ENCODE peak calls at places on chromosomes 1 and 21, in four cellular contexts. H is neuronal stem cell, G is hepatocyte, Q is A549. L is an unnamed sample.

GRCh38 chr1:111481387-111482221 is 7.8 kb downstream of the C1orf162 start:
- DNase-seq in Q (peak; percentile 43), H (peak; percentile 51), G (peak; percentile 86), L (peak; percentile 86)

GRCh38 chr1:119674110-119674509 is 26.0 kb upstream of the ZNF697 start:
- DNase-seq in G (no peak), H (no peak), Q (no peak), L (peak; percentile 16)

GRCh38 chr1:163528710-163529348 is 207.1 kb downstream of the NUF2 start:
- DNase-seq in G (peak; percentile 42), Q (peak; percentile 29), H (no peak), L (peak; percentile 50)

GRCh38 chr21:31030367-31031106 is 7.7 kb downstream of the KRTAP19-8 start:
- DNase-seq in G (no peak), Q (no peak), H (no peak), L (no peak)

GRCh38 chr1:110798691-110799256 is 74.2 kb upstream of the CD53 start:
- DNase-seq in H (no peak), Q (no peak), G (no peak), L (no peak)

GRCh38 chr21:44484498-44485253 is 29.4 kb downstream of the LRRC3 start:
- DNase-seq in G (no peak), H (no peak), Q (no peak), L (no peak)

GRCh38 chr1:221812905-221813597 is 71.2 kb upstream of the DUSP10 start:
- DNase-seq in G (no peak), Q (no peak), H (no peak), L (no peak)

GRCh38 chr1:171446396-171446795 is 38.9 kb upstream of the PRRC2C start:
- DNase-seq in H (no peak), G (no peak), Q (no peak), L (no peak)

GRCh38 chr1:180912211-180912800 is 391 bp upstream of the KIAA1614 start:
- DNase-seq in Q (no peak), H (peak; percentile 68), G (peak; percentile 60), L (peak; percentile 72)

GRCh38 chr1:170967042-170967910 is 31.9 kb downstream of the MROH9 start:
- DNase-seq in G (peak; percentile 63), Q (peak; percentile 33), H (peak; percentile 18), L (peak; percentile 53)

GRCh38 chr21:44925027-44925755 is 4.5 kb upstream of the ITGB2 start:
- DNase-seq in H (no peak), Q (no peak), G (no peak), L (peak; percentile 69)

GRCh38 chr1:2353215-2353906 is 38.0 kb downstream of the MORN1 start:
- DNase-seq in H (no peak), G (no peak), Q (no peak), L (no peak)

GRCh38 chr1:118692143-118692542 is 296.0 kb downstream of the TBX15 start:
- DNase-seq in Q (no peak), H (no peak), G (no peak), L (no peak)

GRCh38 chr21:45403825-45404725 is 890 bp upstream of the COL18A1 start:
- DNase-seq in Q (no peak), G (peak; percentile 58), H (no peak), L (no peak)

GRCh38 chr1:154931940-154932487 is 4.5 kb downstream of the PMVK start:
- DNase-seq in H (no peak), G (peak; percentile 85), Q (peak; percentile 72), L (no peak)

GRCh38 chr1:162081316-162081715 is 11.8 kb downstream of the NOS1AP start:
- DNase-seq in H (no peak), Q (no peak), G (no peak), L (no peak)

GRCh38 chr1:100950776-100951175 is 54.9 kb downstream of the SLC30A7 start:
- DNase-seq in Q (no peak), H (peak; percentile 24), G (no peak), L (peak; percentile 71)

GRCh38 chr1:75345538-75346292 is 211.5 kb downstream of the LHX8 start:
- DNase-seq in G (no peak), H (no peak), Q (no peak), L (no peak)

GRCh38 chr1:116168277-116169032 is 57.3 kb downstream of the MAB21L3 start:
- DNase-seq in G (peak; percentile 93), H (peak; percentile 66), Q (peak; percentile 48), L (no peak)

GRCh38 chr21:41927727-41928409 is 25.9 kb downstream of the C2CD2 start:
- DNase-seq in Q (no peak), G (no peak), H (no peak), L (no peak)

GRCh38 chr1:228405200-228405978 is 1.2 kb downstream of the TRIM11 start:
- DNase-seq in Q (no peak), G (no peak), H (no peak), L (peak; percentile 10)

GRCh38 chr1:223714849-223715709 is 2.7 kb downstream of the CAPN2 start:
- DNase-seq in H (no peak), G (peak; percentile 85), Q (peak; percentile 64), L (peak; percentile 83)

GRCh38 chr1:150708595-150708994 is 11.6 kb upstream of the GOLPH3L start:
- DNase-seq in H (no peak), Q (no peak), G (no peak), L (no peak)

GRCh38 chr1:25486602-25487001 is 55.9 kb downstream of the MACO1 start:
- DNase-seq in G (no peak), Q (peak; percentile 24), H (no peak), L (no peak)

GRCh38 chr1:172990598-172991215 is 60.0 kb downstream of the TNFSF18 start:
- DNase-seq in H (no peak), Q (no peak), G (no peak), L (no peak)

GRCh38 chr1:156895927-156896326 is 2.4 kb downstream of the PEAR1 start:
- DNase-seq in Q (no peak), G (no peak), H (no peak), L (no peak)

GRCh38 chr1:178953034-178953433 is 72.7 kb upstream of the FAM20B start:
- DNase-seq in G (no peak), H (no peak), Q (no peak), L (peak; percentile 14)

GRCh38 chr1:178954291-178954690 is 71.4 kb upstream of the FAM20B start:
- DNase-seq in H (no peak), Q (no peak), G (no peak), L (no peak)

GRCh38 chr1:178953538-178954207 is 72.0 kb upstream of the FAM20B start:
- DNase-seq in G (no peak), Q (no peak), H (no peak), L (no peak)

GRCh38 chr1:178954937-178955336 is 70.8 kb upstream of the FAM20B start:
- DNase-seq in Q (no peak), G (no peak), H (no peak), L (no peak)

DNA sequence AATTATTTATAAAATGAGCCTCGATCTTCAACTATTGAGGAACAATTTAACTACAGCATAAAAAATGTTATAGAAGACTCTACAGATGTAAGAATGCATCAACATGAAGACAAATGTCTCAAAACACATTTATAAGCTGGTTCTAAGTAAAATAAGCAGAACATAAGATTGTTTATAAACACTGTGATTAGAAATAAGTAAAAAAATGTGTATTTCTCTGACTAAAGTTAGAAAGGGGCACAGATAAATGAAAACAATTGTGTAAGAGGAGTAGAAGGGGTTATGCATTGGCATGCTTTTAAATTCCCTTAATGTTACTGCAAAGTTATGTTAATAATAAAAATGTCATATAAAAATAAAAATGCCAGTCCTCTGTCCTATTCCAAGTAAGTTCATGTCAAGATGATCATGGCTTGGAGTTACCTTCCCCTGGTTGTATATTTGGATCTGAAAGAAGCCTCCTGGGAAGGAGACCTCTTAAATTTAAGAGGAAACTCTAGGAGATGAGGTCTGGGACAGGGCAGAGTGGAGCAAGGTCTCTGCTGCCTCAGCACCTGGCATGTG is 70.2 kb upstream of the FAM20B start:
- DNase-seq in G (no peak), Q (no peak), H (no peak), L (no peak)
- H3K27ac ChIP-seq in G (no peak overlapping the region), Q (no peak overlapping the region), H (no peak overlapping the region), L (no peak overlapping the region)

GRCh38 chr1:54299037-54299436 is 99.1 kb downstream of the MRPL37 start:
- DNase-seq in H (peak; percentile 37), Q (peak; percentile 23), G (no peak), L (no peak)

GRCh38 chr1:54297596-54298283 is 97.8 kb downstream of the MRPL37 start:
- DNase-seq in H (peak; percentile 42), Q (no peak), G (no peak), L (no peak)

GRCh38 chr1:54294846-54295245 is 94.9 kb downstream of the MRPL37 start:
- DNase-seq in G (no peak), H (no peak), Q (no peak), L (no peak)

GRCh38 chr1:54298284-54299033 is 98.5 kb downstream of the MRPL37 start:
- DNase-seq in H (no peak), Q (peak; percentile 10), G (no peak), L (no peak)

GRCh38 chr1:54296666-54297065 is 96.7 kb downstream of the MRPL37 start:
- DNase-seq in Q (no peak), G (no peak), H (no peak), L (no peak)
- H3K4me1 ChIP-seq in Q (no peaks in the 10 kb centered on the region), G (peaks cover 52% of the 10 kb centered on the region), H (peaks cover 37% of the 10 kb centered on the region), L (peaks cover 21% of the 10 kb centered on the region)

DNA sequence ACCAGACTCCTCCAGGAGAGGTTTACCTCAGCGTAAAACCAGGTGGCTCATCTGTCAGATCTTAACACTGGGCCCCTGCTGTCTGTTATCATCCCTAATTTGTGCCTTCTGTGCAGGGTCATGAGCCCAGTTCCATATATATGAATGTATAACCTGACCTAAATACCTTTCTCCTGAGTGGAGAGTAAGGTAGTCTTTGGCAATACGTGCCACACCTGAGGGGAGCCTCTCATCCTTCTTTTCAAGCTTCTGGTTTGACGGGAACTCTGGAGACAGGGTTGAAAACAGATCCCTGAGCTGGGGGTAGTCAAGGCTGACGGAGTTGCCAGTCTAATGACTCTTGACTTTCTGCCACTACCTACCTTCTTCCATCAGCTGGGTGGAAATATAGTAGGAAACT is 4.1 kb downstream of the SFT2D2 start:
- DNase-seq in G (no peak), H (no peak), Q (no peak), L (no peak)
- H3K4me3 ChIP-seq in G (no peak overlapping the region), H (no peak overlapping the region), Q (no peak overlapping the region), L (no peak overlapping the region)

GRCh38 chr1:81799939-81800740 is 594 bp upstream of the ADGRL2 start:
- DNase-seq in G (peak; percentile 84), Q (peak; percentile 55), H (peak; percentile 90), L (peak; percentile 86)
- H3K27ac ChIP-seq in G (peak overlapping the region; percentile 97), Q (peak overlapping the region; percentile 83), H (peak overlapping the region; percentile 98), L (peak overlapping the region; percentile 96)

GRCh38 chr1:183628537-183628936 is 7.0 kb downstream of the ARPC5 start:
- DNase-seq in Q (no peak), H (no peak), G (no peak), L (no peak)

GRCh38 chr1:183633676-183634343 is 1.8 kb downstream of the ARPC5 start:
- DNase-seq in H (no peak), G (peak; percentile 57), Q (peak; percentile 83), L (peak; percentile 27)

GRCh38 chr1:183632964-183633363 is 2.6 kb downstream of the ARPC5 start:
- DNase-seq in G (no peak), H (no peak), Q (no peak), L (no peak)

GRCh38 chr1:183632087-183632486 is 3.5 kb downstream of the ARPC5 start:
- DNase-seq in G (no peak), H (no peak), Q (no peak), L (no peak)

GRCh38 chr1:183630748-183631147 is 4.8 kb downstream of the ARPC5 start:
- DNase-seq in H (no peak), G (no peak), Q (no peak), L (no peak)
- H3K4me1 ChIP-seq in H (peaks cover 9% of the 10 kb centered on the region), G (peaks cover 17% of the 10 kb centered on the region), Q (peaks cover 49% of the 10 kb centered on the region), L (peaks cover 5% of the 10 kb centered on the region)

GRCh38 chr1:197675475-197676324 is 99.6 kb downstream of the DENND1B start:
- DNase-seq in G (peak; percentile 11), Q (peak; percentile 9), H (no peak), L (no peak)
- H3K4me3 ChIP-seq in G (no peak overlapping the region), Q (peak overlapping the region; percentile 26), H (no peak overlapping the region), L (no peak overlapping the region)

GRCh38 chr1:9493326-9493725 is 45.9 kb upstream of the SLC25A33 start:
- DNase-seq in Q (no peak), G (no peak), H (no peak), L (no peak)
- H3K27ac ChIP-seq in Q (no peak overlapping the region), G (no peak overlapping the region), H (no peak overlapping the region), L (no peak overlapping the region)